ENCODE peak calls at places on chromosomes 1 and 21, in four cellular contexts. Q is Right ventricle myocardium superior, V is ureter, B is HTR-8/SVneo. O is an unnamed sample.

GRCh38 chr1:167439301-167439988 is 78.9 kb downstream of the CD247 start:
- DNase-seq in B (peak), Q (peak), V (no peak), O (peak)

GRCh38 chr1:202241376-202242079 is 47.9 kb downstream of the LGR6 start:
- DNase-seq in B (peak), V (peak), Q (no peak), O (no peak)

GRCh38 chr1:197671140-197671539 is 104.1 kb downstream of the DENND1B start:
- DNase-seq in Q (no peak), B (no peak), V (no peak), O (no peak)

GRCh38 chr21:43204638-43205037 is 35.8 kb downstream of the CRYAA start:
- DNase-seq in Q (peak), V (peak), B (no peak), O (no peak)

GRCh38 chr1:48442864-48443619 is 29.0 kb downstream of the SPATA6 start:
- DNase-seq in Q (no peak), B (no peak), V (no peak), O (no peak)

GRCh38 chr1:167774710-167775109 is 52.9 kb downstream of the MPZL1 start:
- DNase-seq in V (no peak), Q (no peak), B (peak), O (no peak)

GRCh38 chr1:8702121-8702520 is 115.3 kb downstream of the RERE start:
- DNase-seq in Q (no peak), B (no peak), V (no peak), O (peak)

GRCh38 chr1:214840366-214840765 is 237.4 kb downstream of the CENPF start:
- DNase-seq in V (no peak), Q (no peak), B (no peak), O (no peak)

GRCh38 chr1:198417041-198417440 is 123.4 kb downstream of the ATP6V1G3 start:
- DNase-seq in Q (no peak), B (no peak), V (no peak), O (no peak)

GRCh38 chr1:41492341-41492848 is 7.9 kb upstream of the EDN2 start:
- DNase-seq in Q (peak), V (no peak), B (no peak), O (no peak)

GRCh38 chr1:226568975-226569741 is 20.6 kb downstream of the STUM start:
- DNase-seq in B (no peak), V (no peak), Q (no peak), O (no peak)

GRCh38 chr1:37389327-37389726 is 85.1 kb upstream of the ZC3H12A start:
- DNase-seq in B (no peak), V (no peak), Q (no peak), O (no peak)

GRCh38 chr1:242745079-242745478 is 220.6 kb upstream of the PLD5 start:
- DNase-seq in B (no peak), Q (no peak), V (no peak), O (no peak)

GRCh38 chr1:234486858-234487830 is 8.2 kb upstream of the TARBP1 start:
- DNase-seq in B (peak), V (peak), Q (no peak), O (no peak)

GRCh38 chr1:55375617-55376258 is 160.6 kb upstream of the USP24 start:
- DNase-seq in V (no peak), Q (no peak), B (peak), O (no peak)

GRCh38 chr1:100394286-100394685 is 42.0 kb downstream of the CDC14A start:
- DNase-seq in V (no peak), B (no peak), Q (peak), O (no peak)

GRCh38 chr1:93594603-93594880 is 87.1 kb downstream of the BCAR3 start:
- DNase-seq in B (no peak), Q (no peak), V (no peak), O (no peak)

O was measured in stimulated activated naive CD4-positive, alpha-beta T cell.